ENCODE peak calls at places on chromosomes 2 and 18, in eight cellular contexts. G, Z, W, O, L, J, U and S are unnamed samples. For H3K4me1, the result is how much of the 10 kb centered on the place peaks cover.

GRCh38 chr18:21404426-21404825 is 162.4 kb downstream of the GREB1L start:
- DNase-seq in J (no peak), Z (no peak), G (no peak), W (no peak), L (no peak), U (no peak), O (no peak), S (no peak)

GRCh38 chr2:203549406-203549805 is 14.3 kb upstream of the RAPH1 start:
- DNase-seq in Z (no peak), U (no peak), O (no peak), W (no peak), J (no peak), L (peak), G (no peak), S (no peak)

GRCh38 chr2:231701456-231702373 is 6.6 kb upstream of the PTMA start:
- DNase-seq in G (no peak), J (peak), O (no peak), U (no peak), Z (no peak), L (peak), W (no peak), S (no peak)

GRCh38 chr2:51705418-51705817 is 673.5 kb upstream of the NRXN1 start:
- DNase-seq in W (no peak), G (no peak), O (no peak), L (no peak), J (no peak), U (no peak), Z (no peak), S (no peak)

GRCh38 chr18:25568926-25569325 is 217.0 kb upstream of the ZNF521 start:
- DNase-seq in W (no peak), Z (no peak), U (no peak), L (no peak), O (no peak), J (no peak), G (no peak), S (no peak)

GRCh38 chr2:146135245-146135644 is 1615.3 kb upstream of the ZEB2 start:
- DNase-seq in G (no peak), L (no peak), U (no peak), O (no peak), W (no peak), J (no peak), Z (no peak), S (no peak)

GRCh38 chr2:197286805-197287595 is 23.6 kb downstream of the ANKRD44 start:
- DNase-seq in L (peak), Z (no peak), W (peak), U (peak), G (peak), O (peak), J (no peak), S (no peak)

GRCh38 chr18:21085579-21086161 is 25.9 kb downstream of the ROCK1 start:
- DNase-seq in J (no peak), L (peak), Z (no peak), W (no peak), G (no peak), U (no peak), O (no peak), S (no peak)

GRCh38 chr18:7168408-7168807 is 50.8 kb upstream of the LAMA1 start:
- DNase-seq in J (no peak), U (no peak), W (no peak), Z (no peak), L (no peak), G (no peak), O (no peak), S (no peak)

GRCh38 chr2:59879700-59880131 is 673.7 kb downstream of the BCL11A start:
- DNase-seq in L (no peak), J (no peak), O (no peak), U (no peak), G (no peak), W (no peak), Z (no peak), S (no peak)

GRCh38 chr2:10759151-10759714 is 37.8 kb downstream of the ATP6V1C2 start:
- DNase-seq in Z (no peak), J (no peak), L (no peak), O (peak), G (no peak), U (no peak), W (no peak), S (no peak)

GRCh38 chr2:197028230-197028629 is 101.7 kb upstream of the PGAP1 start:
- DNase-seq in G (no peak), J (no peak), W (no peak), L (peak), Z (no peak), O (no peak), U (no peak), S (no peak)

GRCh38 chr2:19357383-19358241 is 811 bp downstream of the OSR1 start:
- DNase-seq in J (no peak), O (no peak), Z (no peak), L (peak), G (no peak), U (no peak), W (peak), S (no peak)

GRCh38 chr2:182240862-182241371 is 185.9 kb downstream of the PDE1A start:
- DNase-seq in G (no peak), J (no peak), Z (no peak), O (peak), U (no peak), W (no peak), L (peak), S (no peak)

GRCh38 chr2:80149991-80150390 is 154.6 kb downstream of the LRRTM1 start:
- DNase-seq in L (no peak), O (no peak), G (no peak), J (no peak), U (no peak), Z (no peak), W (no peak), S (no peak)

GRCh38 chr2:200585730-200586643 is at the start of gene AOX1:
- DNase-seq in O (peak), L (peak), J (peak), Z (peak), W (peak), G (peak), U (no peak), S (peak)

GRCh38 chr2:74010087-74010541 is 25.4 kb downstream of the TET3 start:
- DNase-seq in Z (peak), L (no peak), O (no peak), W (no peak), G (peak), U (no peak), J (no peak), S (no peak)

GRCh38 chr2:238916176-238916874 is 68.4 kb downstream of the TWIST2 start:
- DNase-seq in O (no peak), Z (no peak), W (peak), L (no peak), J (no peak), G (no peak), U (no peak), S (no peak)

GRCh38 chr2:145325485-145325884 is 805.6 kb upstream of the ZEB2 start:
- DNase-seq in J (no peak), U (no peak), G (no peak), W (no peak), Z (no peak), L (no peak), O (no peak), S (no peak)

GRCh38 chr2:162293122-162293781 is 25.2 kb downstream of the IFIH1 start:
- DNase-seq in O (no peak), W (no peak), G (no peak), L (peak), Z (no peak), U (no peak), J (no peak), S (no peak)

GRCh38 chr18:9905401-9905922 is 8.4 kb upstream of the VAPA start:
- DNase-seq in Z (no peak), J (no peak), W (no peak), O (no peak), L (no peak), G (no peak), U (no peak), S (no peak)
- H3K27ac ChIP-seq in Z (no peak), J (no peak), W (no peak), O (no peak), L (no peak), G (no peak), U (no peak), S (no peak)

DNA sequence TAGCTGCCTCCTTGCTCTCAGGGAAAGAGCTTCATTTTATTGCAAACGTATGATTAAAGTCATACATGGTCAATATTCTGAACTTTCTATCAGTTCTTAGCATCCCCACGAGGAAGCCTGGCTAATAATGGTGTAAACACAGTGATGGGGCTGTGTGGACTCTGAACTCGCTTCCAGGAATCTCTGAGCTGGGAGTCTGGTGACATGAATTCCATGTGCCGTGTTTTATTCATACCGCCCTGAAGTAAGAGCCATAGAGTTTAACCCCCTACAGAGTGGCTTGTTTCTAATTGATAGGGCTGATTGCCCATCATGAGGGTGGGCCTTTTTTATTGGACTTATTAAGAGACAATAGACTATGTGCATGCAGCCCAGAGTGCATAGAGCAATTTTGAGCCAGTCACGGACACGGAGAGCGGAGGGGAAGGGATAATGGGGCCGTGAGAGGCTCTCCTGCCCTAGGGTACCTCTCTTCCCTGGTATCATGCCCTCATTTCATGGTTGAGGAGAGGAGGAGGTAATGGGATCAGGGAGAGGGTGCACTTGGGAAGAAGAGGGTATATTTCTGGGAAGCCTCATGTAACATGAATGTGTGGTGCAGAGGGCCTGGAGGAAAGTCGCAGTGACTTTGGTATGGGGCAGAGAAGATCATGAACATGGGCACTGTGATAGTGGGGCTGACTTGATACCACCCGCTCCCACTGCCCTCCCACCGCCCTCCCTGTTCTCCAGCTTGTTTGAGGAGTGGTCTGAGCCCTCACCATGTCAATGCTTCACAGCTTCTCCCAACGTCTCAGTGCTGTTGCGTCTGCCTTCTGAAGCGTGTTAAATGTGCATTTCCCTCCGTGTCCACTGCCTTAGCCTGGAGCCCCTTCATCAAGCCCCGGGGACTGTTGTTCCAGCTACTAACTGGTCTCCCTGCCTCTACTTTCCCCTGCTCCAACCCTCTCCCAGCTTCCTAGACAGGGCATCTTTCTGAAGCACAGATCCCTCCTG is 73.2 kb downstream of the IL1R2 start:
- DNase-seq in L (peak), J (no peak), W (no peak), G (no peak), O (no peak), Z (no peak), U (no peak), S (no peak)
- H3K4me1 ChIP-seq in L (under half), J (half or more), W (under half), G (half or more), O (under half), Z (half or more), U (under half), S (under half)

DNA sequence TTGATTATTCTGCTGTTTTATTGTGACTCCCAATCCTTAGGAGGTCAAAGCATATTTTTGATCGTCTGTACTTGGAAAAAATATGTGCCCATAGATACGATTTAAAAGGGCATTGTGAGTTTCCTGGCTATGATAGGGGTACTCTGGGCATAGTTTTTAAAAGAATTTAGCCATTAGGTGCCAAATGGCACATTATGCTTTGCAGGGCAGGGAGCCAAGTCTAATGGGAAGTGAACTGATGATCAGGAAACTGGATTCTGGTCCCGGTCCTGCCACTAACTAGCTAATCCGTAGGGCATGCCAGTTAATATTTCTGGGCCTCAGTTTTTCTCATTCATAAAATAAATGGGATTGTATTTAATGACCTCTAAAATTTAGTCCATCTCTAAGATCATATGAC is 189.3 kb downstream of the LTBP1 start:
- DNase-seq in J (no peak), U (no peak), Z (no peak), W (peak), O (no peak), L (peak), G (peak), S (no peak)
- H3K27ac ChIP-seq in J (peak), U (no peak), Z (peak), W (peak), O (no peak), L (peak), G (peak), S (no peak)

DNA sequence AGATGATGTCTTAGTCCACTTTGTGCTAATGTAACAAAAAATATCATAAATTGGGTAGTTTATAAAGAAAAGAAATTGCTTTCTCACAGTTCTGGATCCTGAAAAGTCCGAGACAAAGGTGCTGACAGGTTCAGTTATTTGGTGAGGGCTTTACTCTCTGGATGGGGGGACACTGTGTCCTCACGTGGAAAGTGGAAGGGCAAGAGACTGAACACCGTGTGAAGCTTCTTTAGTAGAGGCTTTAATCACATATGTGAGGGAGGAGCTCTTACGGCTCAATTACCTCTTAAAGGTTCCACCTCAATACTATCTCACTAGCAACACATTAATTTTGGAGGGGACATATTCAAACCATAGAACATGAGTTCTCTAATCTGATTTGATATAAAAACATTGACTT is 204.3 kb downstream of the FSIP2 start:
- DNase-seq in L (no peak), U (no peak), O (no peak), Z (no peak), W (no peak), J (no peak), G (no peak), S (no peak)
- H3K4me1 ChIP-seq in L (under half), U (under half), O (under half), Z (under half), W (under half), J (under half), G (under half), S (under half)

GRCh38 chr2:241890524-241891235 is 21.2 kb downstream of the RTP5 start:
- DNase-seq in U (no peak), Z (no peak), O (no peak), W (no peak), L (no peak), G (no peak), J (no peak), S (no peak)

GRCh38 chr2:241893265-241893664 is 23.7 kb downstream of the RTP5 start:
- DNase-seq in L (no peak), U (no peak), W (peak), Z (no peak), G (no peak), J (no peak), O (no peak), S (no peak)

GRCh38 chr2:241892299-241893137 is 23.0 kb downstream of the RTP5 start:
- DNase-seq in L (no peak), O (no peak), W (peak), G (no peak), J (no peak), Z (no peak), U (no peak), S (no peak)

GRCh38 chr2:241891988-241892298 is 22.4 kb downstream of the RTP5 start:
- DNase-seq in L (no peak), U (no peak), J (no peak), Z (no peak), W (no peak), G (no peak), O (no peak), S (no peak)

DNA sequence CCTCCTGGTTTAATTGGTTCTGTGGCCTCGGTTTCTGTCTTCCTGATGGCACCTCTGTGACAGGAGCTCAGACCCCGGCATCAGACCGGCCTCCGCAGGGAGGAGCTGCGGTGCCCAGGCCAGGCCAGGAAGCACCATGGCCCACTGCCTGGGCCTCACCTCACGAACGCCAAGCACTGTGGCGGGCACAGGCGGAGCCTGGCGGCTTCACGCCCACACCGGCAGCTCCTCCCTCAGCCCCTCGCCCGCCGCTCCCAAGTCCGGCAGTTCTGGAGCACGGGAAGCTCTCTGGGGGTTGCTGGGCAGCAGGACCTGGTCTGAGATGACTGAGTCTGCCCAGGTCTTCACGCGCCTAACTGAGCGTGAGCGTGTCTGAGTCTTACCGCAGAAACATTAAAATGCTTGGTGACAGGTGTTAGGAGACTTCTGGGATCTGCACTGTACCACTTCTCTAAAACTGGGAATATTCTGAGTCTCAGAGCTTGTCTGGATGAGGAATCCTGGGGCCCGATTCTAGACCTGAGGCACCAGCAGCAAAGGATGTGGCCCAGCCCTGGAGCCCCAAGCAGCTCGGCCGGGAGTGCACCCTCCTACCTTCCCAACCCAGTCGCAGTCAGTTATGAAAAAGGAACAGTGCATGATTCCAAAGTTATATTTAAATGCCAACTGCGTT is 21.9 kb downstream of the RTP5 start:
- DNase-seq in W (no peak), O (no peak), U (no peak), L (no peak), J (no peak), G (no peak), Z (no peak), S (no peak)
- H3K27ac ChIP-seq in W (no peak), O (no peak), U (no peak), L (no peak), J (no peak), G (no peak), Z (no peak), S (no peak)

GRCh38 chr2:186060744-186061143 is 322.1 kb downstream of the FSIP2 start:
- DNase-seq in G (no peak), Z (no peak), W (no peak), L (no peak), J (no peak), U (no peak), O (no peak), S (no peak)
- H3K4me1 ChIP-seq in G (under half), Z (under half), W (under half), L (under half), J (under half), U (under half), O (under half), S (under half)

GRCh38 chr2:204604061-204604460 is 58.8 kb downstream of the PARD3B start:
- DNase-seq in O (no peak), L (peak), Z (no peak), J (no peak), G (no peak), W (no peak), U (no peak), S (no peak)
- H3K27ac ChIP-seq in O (no peak), L (no peak), Z (no peak), J (no peak), G (no peak), W (no peak), U (no peak), S (no peak)